ENCODE peak calls at places on chromosomes 11 and 22, in six cellular contexts. D is HuH-7.5; I is Peyer's patch; A is kidney; P is stimulated activated CD8-positive, alpha-beta memory T cell treated with anti-CD3 and anti-CD28 coated beads, Interleukin-4, amount 100 ng/mL, for 1 hour; G is heart left ventricle. O is an unnamed sample.
A peak's percentile ranks its signal among the peaks of the same experiment; 100 is the strongest.

GRCh38 chr22:16608931-16609330 is 16.3 kb upstream of the CCT8L2 start:
- DNase-seq in P (no peak), A (no peak), I (no peak), D (no peak), G (no peak), O (no peak)

GRCh38 chr22:43884600-43885318 is 7.1 kb downstream of the PNPLA5 start:
- DNase-seq in P (no peak), I (peak; percentile 20), A (peak; percentile 84), G (peak; percentile 78), D (peak; percentile 66), O (peak; percentile 59)

GRCh38 chr11:80816966-80817365 is 1376.1 kb upstream of the TENM4 start:
- DNase-seq in D (no peak), P (no peak), G (no peak), I (no peak), A (no peak), O (no peak)

GRCh38 chr11:67356867-67357561 is 3.7 kb upstream of the POLD4 start:
- DNase-seq in D (peak; percentile 100), P (no peak), I (peak; percentile 53), A (no peak), G (no peak), O (peak; percentile 41)

GRCh38 chr22:37244114-37244921 is at the start of gene RAC2:
- DNase-seq in P (peak; percentile 84), D (no peak), I (peak; percentile 98), G (peak; percentile 92), A (peak; percentile 92), O (peak; percentile 74)

GRCh38 chr22:49545606-49546005 is 282.1 kb downstream of the BRD1 start:
- DNase-seq in I (no peak), P (no peak), G (peak; percentile 17), A (peak; percentile 46), D (no peak), O (no peak)

GRCh38 chr22:25357056-25357455 is 137.6 kb downstream of the CRYBB2 start:
- DNase-seq in I (no peak), P (no peak), A (peak; percentile 58), D (no peak), G (no peak), O (no peak)

GRCh38 chr11:76634934-76635333 is 35.6 kb downstream of the LRRC32 start:
- DNase-seq in D (no peak), A (no peak), G (no peak), I (peak; percentile 8), P (no peak), O (no peak)

GRCh38 chr22:45860201-45860600 is 116.8 kb downstream of the WNT7B start:
- DNase-seq in P (no peak), I (no peak), D (no peak), A (no peak), G (no peak), O (no peak)

GRCh38 chr11:72951815-72952340 is 137.7 kb downstream of the ATG16L2 start:
- DNase-seq in P (no peak), G (no peak), I (no peak), A (no peak), D (no peak), O (no peak)

GRCh38 chr11:119445356-119445755 is 22.4 kb upstream of the THY1 start:
- DNase-seq in A (no peak), I (no peak), P (no peak), G (no peak), D (no peak), O (no peak)

GRCh38 chr11:103618532-103618931 is 417.9 kb upstream of the DDI1 start:
- DNase-seq in A (no peak), D (no peak), P (no peak), I (no peak), G (no peak), O (no peak)

GRCh38 chr22:37043828-37044538 is 7.6 kb upstream of the KCTD17 start:
- DNase-seq in D (peak; percentile 81), P (no peak), G (peak; percentile 78), I (peak; percentile 65), A (peak; percentile 85), O (peak; percentile 58)

GRCh38 chr11:61718046-61718531 is 34.3 kb upstream of the MYRF start:
- DNase-seq in A (no peak), G (no peak), D (no peak), P (no peak), I (no peak), O (no peak)

GRCh38 chr11:83656931-83657330 is 370.8 kb upstream of the CCDC90B start:
- DNase-seq in G (no peak), P (no peak), I (no peak), A (no peak), D (no peak), O (no peak)

GRCh38 chr11:65505434-65506315 is 6.8 kb downstream of the MALAT1 start:
- DNase-seq in P (no peak), D (no peak), A (peak; percentile 56), I (no peak), G (no peak), O (no peak)

GRCh38 chr11:43937434-43938411 is 4.7 kb upstream of the C11orf96 start:
- DNase-seq in P (no peak), A (no peak), I (no peak), D (no peak), G (no peak), O (no peak)

O was measured in left ventricle myocardium inferior.